ENCODE peak calls at places on chromosomes 5 and 9, in four cellular contexts. One of them, this sample, is unnamed.

GRCh38 chr9:80646211-80646610 is 1043.1 kb downstream of the TLE1 start:
- DNase-seq in CD4-positive, alpha-beta memory T cell: no peak
- DNase-seq in mesenchymal stem cell: no peak
- DNase-seq in stromal cell of bone marrow: no peak
- DNase-seq in this sample: no peak

GRCh38 chr9:93264338-93265125 is 80.6 kb downstream of the WNK2 start:
- DNase-seq in mesenchymal stem cell: no peak
- DNase-seq in stromal cell of bone marrow: no peak
- DNase-seq in CD4-positive, alpha-beta memory T cell: no peak
- DNase-seq in this sample: no peak

GRCh38 chr5:36876965-36877666 is 547 bp downstream of the NIPBL start:
- DNase-seq in mesenchymal stem cell: peak
- DNase-seq in stromal cell of bone marrow: no peak
- DNase-seq in CD4-positive, alpha-beta memory T cell: peak
- DNase-seq in this sample: peak

GRCh38 chr9:95215368-95215898 is 102.1 kb downstream of the FANCC start:
- DNase-seq in mesenchymal stem cell: no peak
- DNase-seq in CD4-positive, alpha-beta memory T cell: no peak
- DNase-seq in stromal cell of bone marrow: no peak
- DNase-seq in this sample: no peak

GRCh38 chr9:136577941-136578619 is 32.2 kb upstream of the NOTCH1 start:
- DNase-seq in mesenchymal stem cell: no peak
- DNase-seq in CD4-positive, alpha-beta memory T cell: no peak
- DNase-seq in stromal cell of bone marrow: no peak
- DNase-seq in this sample: no peak

GRCh38 chr5:115898656-115899055 is 56.9 kb downstream of the AP3S1 start:
- DNase-seq in CD4-positive, alpha-beta memory T cell: no peak
- DNase-seq in stromal cell of bone marrow: no peak
- DNase-seq in mesenchymal stem cell: no peak
- DNase-seq in this sample: no peak

GRCh38 chr9:125696106-125696647 is 10.8 kb downstream of the MAPKAP1 start:
- DNase-seq in mesenchymal stem cell: no peak
- DNase-seq in CD4-positive, alpha-beta memory T cell: no peak
- DNase-seq in stromal cell of bone marrow: no peak
- DNase-seq in this sample: no peak

GRCh38 chr9:134972140-134972539 is 54.4 kb upstream of the FCN1 start:
- DNase-seq in mesenchymal stem cell: no peak
- DNase-seq in CD4-positive, alpha-beta memory T cell: no peak
- DNase-seq in stromal cell of bone marrow: no peak
- DNase-seq in this sample: no peak

GRCh38 chr5:138932171-138932810 is 57.2 kb upstream of the LRRTM2 start:
- DNase-seq in mesenchymal stem cell: no peak
- DNase-seq in stromal cell of bone marrow: no peak
- DNase-seq in CD4-positive, alpha-beta memory T cell: no peak
- DNase-seq in this sample: no peak